ENCODE peak calls at places on chromosome 15, in eight cellular contexts. One of them, this sample, is unnamed.
A peak's percentile ranks its signal among the peaks of the same experiment; 100 is the strongest.

GRCh38 chr15:91853968-91854943 is 748 bp downstream of the SLCO3A1 start:
- DNase-seq in HepG2: no peak
- DNase-seq in astrocyte: no peak
- DNase-seq in upper lobe of right lung: peak; percentile 84
- DNase-seq in lung: peak; percentile 35
- DNase-seq in PC-9: peak; percentile 40
- DNase-seq in psoas muscle: peak; percentile 73
- DNase-seq in left lung: peak; percentile 92
- DNase-seq in this sample: peak; percentile 73

GRCh38 chr15:66882251-66883020 is 180.4 kb downstream of the SMAD6 start:
- DNase-seq in HepG2: no peak
- DNase-seq in astrocyte: peak; percentile 65
- DNase-seq in upper lobe of right lung: no peak
- DNase-seq in lung: peak; percentile 26
- DNase-seq in PC-9: no peak
- DNase-seq in psoas muscle: peak; percentile 67
- DNase-seq in left lung: no peak
- DNase-seq in this sample: no peak

GRCh38 chr15:87394676-87395075 is 861.9 kb downstream of the NTRK3 start:
- DNase-seq in HepG2: no peak
- DNase-seq in astrocyte: no peak
- DNase-seq in upper lobe of right lung: no peak
- DNase-seq in lung: no peak
- DNase-seq in PC-9: no peak
- DNase-seq in psoas muscle: no peak
- DNase-seq in left lung: no peak
- DNase-seq in this sample: no peak

GRCh38 chr15:77637851-77638402 is 5.2 kb upstream of the LINGO1 start:
- DNase-seq in HepG2: no peak
- DNase-seq in astrocyte: no peak
- DNase-seq in upper lobe of right lung: no peak
- DNase-seq in lung: no peak
- DNase-seq in PC-9: no peak
- DNase-seq in psoas muscle: no peak
- DNase-seq in left lung: peak; percentile 24
- DNase-seq in this sample: no peak

GRCh38 chr15:85330941-85331588 is 49.3 kb upstream of the AKAP13 start:
- DNase-seq in HepG2: peak; percentile 88
- DNase-seq in astrocyte: peak; percentile 84
- DNase-seq in upper lobe of right lung: peak; percentile 95
- DNase-seq in lung: peak; percentile 95
- DNase-seq in PC-9: peak; percentile 78
- DNase-seq in psoas muscle: peak; percentile 93
- DNase-seq in left lung: peak; percentile 88
- DNase-seq in this sample: peak; percentile 90

GRCh38 chr15:43293402-43293801 is 26.7 kb upstream of the TGM5 start:
- DNase-seq in HepG2: peak; percentile 21
- DNase-seq in astrocyte: no peak
- DNase-seq in upper lobe of right lung: no peak
- DNase-seq in lung: no peak
- DNase-seq in PC-9: no peak
- DNase-seq in psoas muscle: no peak
- DNase-seq in left lung: no peak
- DNase-seq in this sample: no peak

GRCh38 chr15:88624971-88625290 is 3.8 kb downstream of the AEN start:
- DNase-seq in HepG2: no peak
- DNase-seq in astrocyte: no peak
- DNase-seq in upper lobe of right lung: no peak
- DNase-seq in lung: no peak
- DNase-seq in PC-9: no peak
- DNase-seq in psoas muscle: no peak
- DNase-seq in left lung: no peak
- DNase-seq in this sample: no peak

GRCh38 chr15:94028809-94029208 is 202.6 kb upstream of the MCTP2 start:
- DNase-seq in HepG2: no peak
- DNase-seq in astrocyte: no peak
- DNase-seq in upper lobe of right lung: no peak
- DNase-seq in lung: no peak
- DNase-seq in PC-9: no peak
- DNase-seq in psoas muscle: no peak
- DNase-seq in left lung: no peak
- DNase-seq in this sample: no peak

GRCh38 chr15:99282129-99282528 is 30.8 kb downstream of the LRRC28 start:
- DNase-seq in HepG2: no peak
- DNase-seq in astrocyte: no peak
- DNase-seq in upper lobe of right lung: no peak
- DNase-seq in lung: no peak
- DNase-seq in PC-9: no peak
- DNase-seq in psoas muscle: no peak
- DNase-seq in left lung: no peak
- DNase-seq in this sample: no peak

GRCh38 chr15:71337197-71337845 is 222.1 kb downstream of the THSD4 start:
- DNase-seq in HepG2: no peak
- DNase-seq in astrocyte: peak; percentile 53
- DNase-seq in upper lobe of right lung: no peak
- DNase-seq in lung: peak; percentile 49
- DNase-seq in PC-9: peak; percentile 97
- DNase-seq in psoas muscle: no peak
- DNase-seq in left lung: no peak
- DNase-seq in this sample: no peak

GRCh38 chr15:90142216-90143175 is 40.2 kb upstream of the IDH2 start:
- DNase-seq in HepG2: no peak
- DNase-seq in astrocyte: no peak
- DNase-seq in upper lobe of right lung: no peak
- DNase-seq in lung: no peak
- DNase-seq in PC-9: no peak
- DNase-seq in psoas muscle: no peak
- DNase-seq in left lung: no peak
- DNase-seq in this sample: no peak

GRCh38 chr15:76185716-76186115 is 125.6 kb downstream of the ETFA start:
- DNase-seq in HepG2: peak; percentile 72
- DNase-seq in astrocyte: peak; percentile 49
- DNase-seq in upper lobe of right lung: no peak
- DNase-seq in lung: no peak
- DNase-seq in PC-9: peak; percentile 58
- DNase-seq in psoas muscle: no peak
- DNase-seq in left lung: no peak
- DNase-seq in this sample: peak; percentile 29

GRCh38 chr15:65937476-65937875 is 68.2 kb downstream of the RAB11A start:
- DNase-seq in HepG2: no peak
- DNase-seq in astrocyte: peak; percentile 15
- DNase-seq in upper lobe of right lung: no peak
- DNase-seq in lung: peak; percentile 49
- DNase-seq in PC-9: no peak
- DNase-seq in psoas muscle: no peak
- DNase-seq in left lung: no peak
- DNase-seq in this sample: no peak

GRCh38 chr15:91258436-91258779 is 158.4 kb downstream of the SV2B start:
- DNase-seq in HepG2: no peak
- DNase-seq in astrocyte: no peak
- DNase-seq in upper lobe of right lung: no peak
- DNase-seq in lung: no peak
- DNase-seq in PC-9: no peak
- DNase-seq in psoas muscle: no peak
- DNase-seq in left lung: no peak
- DNase-seq in this sample: no peak

GRCh38 chr15:93088981-93089854 is at the start of gene RGMA:
- DNase-seq in HepG2: no peak
- DNase-seq in astrocyte: no peak
- DNase-seq in upper lobe of right lung: peak; percentile 66
- DNase-seq in lung: no peak
- DNase-seq in PC-9: no peak
- DNase-seq in psoas muscle: peak; percentile 86
- DNase-seq in left lung: peak; percentile 80
- DNase-seq in this sample: no peak

GRCh38 chr15:99343836-99344551 is 92.7 kb downstream of the LRRC28 start:
- DNase-seq in HepG2: no peak
- DNase-seq in astrocyte: no peak
- DNase-seq in upper lobe of right lung: no peak
- DNase-seq in lung: no peak
- DNase-seq in PC-9: no peak
- DNase-seq in psoas muscle: peak; percentile 51
- DNase-seq in left lung: no peak
- DNase-seq in this sample: no peak

GRCh38 chr15:41944313-41944940 is 27.9 kb downstream of the EHD4 start:
- DNase-seq in HepG2: peak; percentile 70
- DNase-seq in astrocyte: peak; percentile 92
- DNase-seq in upper lobe of right lung: no peak
- DNase-seq in lung: no peak
- DNase-seq in PC-9: peak; percentile 65
- DNase-seq in psoas muscle: peak; percentile 77
- DNase-seq in left lung: no peak
- DNase-seq in this sample: no peak

GRCh38 chr15:79994651-79995050 is 23.7 kb upstream of the BCL2A1 start:
- DNase-seq in HepG2: no peak
- DNase-seq in astrocyte: peak; percentile 56
- DNase-seq in upper lobe of right lung: no peak
- DNase-seq in lung: no peak
- DNase-seq in PC-9: peak; percentile 98
- DNase-seq in psoas muscle: no peak
- DNase-seq in left lung: no peak
- DNase-seq in this sample: no peak

GRCh38 chr15:50250789-50251394 is 14.6 kb downstream of the HDC start:
- DNase-seq in HepG2: no peak
- DNase-seq in astrocyte: no peak
- DNase-seq in upper lobe of right lung: no peak
- DNase-seq in lung: no peak
- DNase-seq in PC-9: no peak
- DNase-seq in psoas muscle: no peak
- DNase-seq in left lung: no peak
- DNase-seq in this sample: no peak
- H3K4me3 ChIP-seq in HepG2: no peak overlapping the region
- H3K4me3 ChIP-seq in astrocyte: no peak overlapping the region
- H3K4me3 ChIP-seq in upper lobe of right lung: no peak overlapping the region
- H3K4me3 ChIP-seq in lung: no peak overlapping the region
- H3K4me3 ChIP-seq in PC-9: no peak overlapping the region
- H3K4me3 ChIP-seq in psoas muscle: no peak overlapping the region
- H3K4me3 ChIP-seq in left lung: no peak overlapping the region
- H3K4me3 ChIP-seq in this sample: no peak overlapping the region

GRCh38 chr15:60616628-60617027 is 137.7 kb upstream of the ICE2 start:
- DNase-seq in HepG2: no peak
- DNase-seq in astrocyte: no peak
- DNase-seq in upper lobe of right lung: no peak
- DNase-seq in lung: no peak
- DNase-seq in PC-9: no peak
- DNase-seq in psoas muscle: no peak
- DNase-seq in left lung: no peak
- DNase-seq in this sample: no peak
- H3K4me1 ChIP-seq in HepG2: no peaks in the 10 kb centered on the region
- H3K4me1 ChIP-seq in astrocyte: no peaks in the 10 kb centered on the region
- H3K4me1 ChIP-seq in upper lobe of right lung: no peaks in the 10 kb centered on the region
- H3K4me1 ChIP-seq in lung: no peaks in the 10 kb centered on the region
- H3K4me1 ChIP-seq in PC-9: peaks cover 4% of the 10 kb centered on the region
- H3K4me1 ChIP-seq in psoas muscle: peaks cover 18% of the 10 kb centered on the region
- H3K4me1 ChIP-seq in left lung: no peaks in the 10 kb centered on the region
- H3K4me1 ChIP-seq in this sample: no peaks in the 10 kb centered on the region

DNA sequence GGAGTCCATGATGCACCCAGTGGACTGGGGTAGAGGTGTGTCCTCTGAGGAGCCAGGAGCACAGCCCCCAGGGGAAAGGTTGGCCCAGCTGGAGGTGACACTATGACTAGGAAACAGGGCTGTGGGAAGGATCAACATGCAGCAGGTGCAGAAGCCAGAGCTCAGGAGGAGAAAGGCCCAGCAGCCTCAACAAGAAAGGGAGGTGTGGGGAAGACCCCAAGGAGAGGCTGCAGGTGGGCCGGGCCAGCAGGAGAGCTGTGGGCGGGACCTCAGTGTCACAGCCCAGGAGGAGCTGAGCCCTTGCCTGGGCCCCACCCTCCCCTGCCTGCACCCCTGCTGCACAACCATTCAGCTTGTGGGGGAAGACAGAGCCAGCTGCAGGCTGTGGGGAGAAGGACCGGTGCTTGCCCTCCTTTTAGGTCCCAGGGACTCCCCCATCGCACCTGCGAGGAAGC is 18.4 kb upstream of the KLF13 start:
- DNase-seq in HepG2: no peak
- DNase-seq in astrocyte: no peak
- DNase-seq in upper lobe of right lung: no peak
- DNase-seq in lung: peak; percentile 25
- DNase-seq in PC-9: no peak
- DNase-seq in psoas muscle: no peak
- DNase-seq in left lung: no peak
- DNase-seq in this sample: no peak
- H3K36me3 ChIP-seq in HepG2: no peaks in the 10 kb centered on the region
- H3K36me3 ChIP-seq in astrocyte: no peaks in the 10 kb centered on the region
- H3K36me3 ChIP-seq in upper lobe of right lung: no peaks in the 10 kb centered on the region
- H3K36me3 ChIP-seq in lung: no peaks in the 10 kb centered on the region
- H3K36me3 ChIP-seq in PC-9: no peaks in the 10 kb centered on the region
- H3K36me3 ChIP-seq in psoas muscle: no peaks in the 10 kb centered on the region
- H3K36me3 ChIP-seq in left lung: no peaks in the 10 kb centered on the region
- H3K36me3 ChIP-seq in this sample: no peaks in the 10 kb centered on the region

GRCh38 chr15:68207176-68207935 is 2.2 kb upstream of the CALML4 start:
- DNase-seq in HepG2: no peak
- DNase-seq in astrocyte: no peak
- DNase-seq in upper lobe of right lung: no peak
- DNase-seq in lung: no peak
- DNase-seq in PC-9: no peak
- DNase-seq in psoas muscle: no peak
- DNase-seq in left lung: no peak
- DNase-seq in this sample: no peak

GRCh38 chr15:68208136-68208535 is 3.0 kb upstream of the CALML4 start:
- DNase-seq in HepG2: no peak
- DNase-seq in astrocyte: no peak
- DNase-seq in upper lobe of right lung: no peak
- DNase-seq in lung: no peak
- DNase-seq in PC-9: no peak
- DNase-seq in psoas muscle: no peak
- DNase-seq in left lung: no peak
- DNase-seq in this sample: no peak

GRCh38 chr15:68209272-68209671 is 4.1 kb upstream of the CALML4 start:
- DNase-seq in HepG2: no peak
- DNase-seq in astrocyte: no peak
- DNase-seq in upper lobe of right lung: no peak
- DNase-seq in lung: no peak
- DNase-seq in PC-9: no peak
- DNase-seq in psoas muscle: no peak
- DNase-seq in left lung: no peak
- DNase-seq in this sample: peak; percentile 31

GRCh38 chr15:68209735-68210408 is 4.7 kb upstream of the CALML4 start:
- DNase-seq in HepG2: no peak
- DNase-seq in astrocyte: no peak
- DNase-seq in upper lobe of right lung: no peak
- DNase-seq in lung: no peak
- DNase-seq in PC-9: no peak
- DNase-seq in psoas muscle: no peak
- DNase-seq in left lung: no peak
- DNase-seq in this sample: no peak

DNA sequence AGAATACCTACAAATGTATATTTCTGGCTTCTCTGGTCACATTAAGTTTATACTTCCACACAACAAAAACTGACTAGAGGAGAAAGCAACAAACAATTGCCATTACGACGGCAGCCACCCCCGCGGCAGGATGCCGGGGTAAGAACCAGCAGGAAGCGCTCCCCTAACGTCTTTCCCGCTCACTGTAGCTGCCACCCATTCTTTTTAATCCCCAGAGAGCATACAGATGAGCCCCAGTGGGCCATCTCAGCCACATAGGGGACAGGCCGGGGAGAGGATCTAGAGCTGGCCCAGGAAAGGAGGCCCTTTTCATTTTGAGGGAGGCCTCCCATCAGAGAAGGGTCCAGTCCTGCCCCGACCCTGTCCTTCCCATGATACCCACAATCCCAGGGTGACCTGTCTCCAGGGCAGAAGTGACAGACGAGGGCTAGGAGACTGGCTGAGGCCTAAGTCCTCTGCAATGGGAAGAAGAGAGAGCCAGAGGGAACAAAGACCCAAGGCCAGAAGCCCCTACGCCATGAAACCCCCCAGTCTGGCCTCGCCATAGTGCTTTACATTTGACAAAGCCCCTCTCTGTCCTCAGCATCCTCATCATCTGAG is 3.6 kb upstream of the CALML4 start:
- DNase-seq in HepG2: no peak
- DNase-seq in astrocyte: no peak
- DNase-seq in upper lobe of right lung: no peak
- DNase-seq in lung: no peak
- DNase-seq in PC-9: no peak
- DNase-seq in psoas muscle: no peak
- DNase-seq in left lung: no peak
- DNase-seq in this sample: no peak
- H3K4me3 ChIP-seq in HepG2: no peak overlapping the region
- H3K4me3 ChIP-seq in astrocyte: no peak overlapping the region
- H3K4me3 ChIP-seq in upper lobe of right lung: no peak overlapping the region
- H3K4me3 ChIP-seq in lung: no peak overlapping the region
- H3K4me3 ChIP-seq in PC-9: no peak overlapping the region
- H3K4me3 ChIP-seq in psoas muscle: no peak overlapping the region
- H3K4me3 ChIP-seq in left lung: no peak overlapping the region
- H3K4me3 ChIP-seq in this sample: no peak overlapping the region

This sample was measured in mucosa of descending colon.